ENCODE peak calls at places on chromosomes 4 and X, in nine cellular contexts. F, O, B, Y, E, N, A, W and P are unnamed samples.

GRCh38 chr4:173257732-173258717 is 76.1 kb downstream of the HMGB2 start:
- DNase-seq in F (peak), O (no peak), B (peak), Y (peak), E (peak), N (peak), A (peak), W (peak), P (peak)

GRCh38 chr4:69760455-69760854 is at the start of gene SULT1B1:
- DNase-seq in F (no peak), O (no peak), B (no peak), Y (peak), E (peak), N (no peak), A (peak), W (no peak), P (no peak)

GRCh38 chr4:47075241-47075640 is 43.9 kb downstream of the GABRB1 start:
- DNase-seq in F (no peak), O (no peak), B (no peak), Y (peak), E (no peak), N (no peak), A (peak), W (no peak), P (no peak)

GRCh38 chr4:93157984-93158383 is 670.6 kb upstream of the ATOH1 start:
- DNase-seq in F (no peak), O (no peak), B (no peak), Y (no peak), E (no peak), N (peak), A (no peak), W (no peak), P (no peak)

GRCh38 chr4:3193531-3194203 is 55.3 kb upstream of the MSANTD1 start:
- DNase-seq in F (no peak), O (no peak), B (no peak), Y (no peak), E (peak), N (peak), A (peak), W (no peak), P (peak)

GRCh38 chrX:154840856-154841255 is 6.4 kb upstream of the SMIM9 start:
- DNase-seq in F (no peak), O (no peak), B (peak), Y (peak), E (peak), N (peak), A (peak), W (no peak), P (no peak)

GRCh38 chr4:2798399-2799301 is 5.8 kb downstream of the SH3BP2 start:
- DNase-seq in F (peak), O (no peak), B (no peak), Y (no peak), E (peak), N (no peak), A (peak), W (no peak), P (no peak)

GRCh38 chr4:7735961-7736360 is 203.7 kb downstream of the AFAP1 start:
- DNase-seq in F (no peak), O (no peak), B (no peak), Y (no peak), E (no peak), N (no peak), A (no peak), W (no peak), P (no peak)

GRCh38 chr4:528296-528695 is 29.3 kb downstream of the PIGG start:
- DNase-seq in F (no peak), O (no peak), B (no peak), Y (no peak), E (no peak), N (no peak), A (no peak), W (no peak), P (no peak)

GRCh38 chrX:72243472-72243871 is 4.6 kb upstream of the ERCC6L start:
- DNase-seq in F (no peak), O (no peak), B (no peak), Y (peak), E (no peak), N (no peak), A (peak), W (no peak), P (no peak)

GRCh38 chrX:151896734-151897474 is 15.8 kb upstream of the MAGEA4 start:
- DNase-seq in F (no peak), O (no peak), B (no peak), Y (peak), E (peak), N (no peak), A (peak), W (no peak), P (no peak)

GRCh38 chrX:118724775-118725174 is 2.6 kb upstream of the IL13RA1 start:
- DNase-seq in F (no peak), O (no peak), B (no peak), Y (peak), E (no peak), N (no peak), A (peak), W (no peak), P (no peak)

GRCh38 chrX:20320461-20321159 is 53.9 kb upstream of the RPS6KA3 start:
- DNase-seq in F (no peak), O (no peak), B (no peak), Y (no peak), E (no peak), N (peak), A (peak), W (no peak), P (no peak)